ENCODE peak calls at places on chromosomes 4 and X, in ten cellular contexts. One of them, this sample, is unnamed.

GRCh38 chr4:13920901-13921300 is 293.4 kb upstream of the BOD1L1 start:
- DNase-seq in H9: peak
- DNase-seq in A673: peak
- DNase-seq in heart left ventricle: no peak
- DNase-seq in upper lobe of right lung: no peak
- DNase-seq in A549: peak
- DNase-seq in right lobe of liver: no peak
- DNase-seq in cardiac muscle cell: peak
- DNase-seq in tibial artery: peak
- DNase-seq in CD8-positive, alpha-beta T cell: no peak
- DNase-seq in this sample: no peak

GRCh38 chrX:38571058-38571457 is 9.7 kb downstream of the TSPAN7 start:
- DNase-seq in H9: no peak
- DNase-seq in A673: no peak
- DNase-seq in heart left ventricle: no peak
- DNase-seq in upper lobe of right lung: no peak
- DNase-seq in A549: no peak
- DNase-seq in right lobe of liver: no peak
- DNase-seq in cardiac muscle cell: no peak
- DNase-seq in tibial artery: no peak
- DNase-seq in CD8-positive, alpha-beta T cell: no peak
- DNase-seq in this sample: no peak

GRCh38 chr4:75289843-75290616 is 224.2 kb downstream of the RCHY1 start:
- DNase-seq in H9: peak
- DNase-seq in A673: peak
- DNase-seq in heart left ventricle: no peak
- DNase-seq in upper lobe of right lung: no peak
- DNase-seq in A549: peak
- DNase-seq in right lobe of liver: no peak
- DNase-seq in cardiac muscle cell: peak
- DNase-seq in tibial artery: no peak
- DNase-seq in CD8-positive, alpha-beta T cell: no peak
- DNase-seq in this sample: no peak

GRCh38 chr4:10005632-10006031 is 15.7 kb downstream of the SLC2A9 start:
- DNase-seq in H9: no peak
- DNase-seq in A673: no peak
- DNase-seq in heart left ventricle: no peak
- DNase-seq in upper lobe of right lung: no peak
- DNase-seq in A549: no peak
- DNase-seq in right lobe of liver: no peak
- DNase-seq in cardiac muscle cell: peak
- DNase-seq in tibial artery: no peak
- DNase-seq in CD8-positive, alpha-beta T cell: no peak
- DNase-seq in this sample: no peak

GRCh38 chr4:68732653-68733466 is 62.4 kb upstream of the UGT2B15 start:
- DNase-seq in H9: no peak
- DNase-seq in A673: no peak
- DNase-seq in heart left ventricle: no peak
- DNase-seq in upper lobe of right lung: no peak
- DNase-seq in A549: peak
- DNase-seq in right lobe of liver: peak
- DNase-seq in cardiac muscle cell: no peak
- DNase-seq in tibial artery: no peak
- DNase-seq in CD8-positive, alpha-beta T cell: no peak
- DNase-seq in this sample: no peak

GRCh38 chr4:30656828-30657227 is 63.3 kb upstream of the PCDH7 start:
- DNase-seq in H9: no peak
- DNase-seq in A673: no peak
- DNase-seq in heart left ventricle: no peak
- DNase-seq in upper lobe of right lung: no peak
- DNase-seq in A549: no peak
- DNase-seq in right lobe of liver: no peak
- DNase-seq in cardiac muscle cell: no peak
- DNase-seq in tibial artery: no peak
- DNase-seq in CD8-positive, alpha-beta T cell: no peak
- DNase-seq in this sample: no peak

GRCh38 chr4:32633421-32633820 is 1913.3 kb downstream of the PCDH7 start:
- DNase-seq in H9: no peak
- DNase-seq in A673: no peak
- DNase-seq in heart left ventricle: no peak
- DNase-seq in upper lobe of right lung: no peak
- DNase-seq in A549: no peak
- DNase-seq in right lobe of liver: no peak
- DNase-seq in cardiac muscle cell: no peak
- DNase-seq in tibial artery: no peak
- DNase-seq in CD8-positive, alpha-beta T cell: no peak
- DNase-seq in this sample: no peak

GRCh38 chrX:68938244-68939004 is 109.6 kb downstream of the EFNB1 start:
- DNase-seq in H9: peak
- DNase-seq in A673: no peak
- DNase-seq in heart left ventricle: peak
- DNase-seq in upper lobe of right lung: no peak
- DNase-seq in A549: no peak
- DNase-seq in right lobe of liver: no peak
- DNase-seq in cardiac muscle cell: peak
- DNase-seq in tibial artery: no peak
- DNase-seq in CD8-positive, alpha-beta T cell: no peak
- DNase-seq in this sample: no peak

GRCh38 chr4:13917010-13917409 is 289.5 kb upstream of the BOD1L1 start:
- DNase-seq in H9: no peak
- DNase-seq in A673: no peak
- DNase-seq in heart left ventricle: no peak
- DNase-seq in upper lobe of right lung: no peak
- DNase-seq in A549: no peak
- DNase-seq in right lobe of liver: no peak
- DNase-seq in cardiac muscle cell: peak
- DNase-seq in tibial artery: no peak
- DNase-seq in CD8-positive, alpha-beta T cell: no peak
- DNase-seq in this sample: no peak

GRCh38 chr4:44017422-44017739 is 431.2 kb downstream of the KCTD8 start:
- DNase-seq in H9: no peak
- DNase-seq in A673: no peak
- DNase-seq in heart left ventricle: no peak
- DNase-seq in upper lobe of right lung: no peak
- DNase-seq in A549: no peak
- DNase-seq in right lobe of liver: no peak
- DNase-seq in cardiac muscle cell: no peak
- DNase-seq in tibial artery: no peak
- DNase-seq in CD8-positive, alpha-beta T cell: no peak
- DNase-seq in this sample: no peak

GRCh38 chrX:96373047-96373355 is 311.6 kb upstream of the DIAPH2 start:
- DNase-seq in H9: no peak
- DNase-seq in A673: no peak
- DNase-seq in heart left ventricle: no peak
- DNase-seq in upper lobe of right lung: no peak
- DNase-seq in A549: no peak
- DNase-seq in right lobe of liver: no peak
- DNase-seq in cardiac muscle cell: no peak
- DNase-seq in tibial artery: no peak
- DNase-seq in CD8-positive, alpha-beta T cell: no peak
- DNase-seq in this sample: no peak
- TF ChIP-seq CTCF in H9: no peak
- TF ChIP-seq CTCF in A673: no peak
- TF ChIP-seq CTCF in heart left ventricle: no peak
- TF ChIP-seq CTCF in upper lobe of right lung: no peak
- TF ChIP-seq CTCF in A549: no peak
- TF ChIP-seq CTCF in right lobe of liver: no peak
- TF ChIP-seq CTCF in cardiac muscle cell: no peak
- TF ChIP-seq CTCF in tibial artery: no peak
- TF ChIP-seq CTCF in CD8-positive, alpha-beta T cell: no peak
- TF ChIP-seq CTCF in this sample: no peak

GRCh38 chr4:878796-879729 is 53.1 kb downstream of the GAK start:
- DNase-seq in H9: no peak
- DNase-seq in A673: no peak
- DNase-seq in heart left ventricle: no peak
- DNase-seq in upper lobe of right lung: no peak
- DNase-seq in A549: no peak
- DNase-seq in right lobe of liver: no peak
- DNase-seq in cardiac muscle cell: no peak
- DNase-seq in tibial artery: no peak
- DNase-seq in CD8-positive, alpha-beta T cell: peak
- DNase-seq in this sample: no peak
- H3K27ac ChIP-seq in H9: no peak
- H3K27ac ChIP-seq in A673: no peak
- H3K27ac ChIP-seq in heart left ventricle: peak
- H3K27ac ChIP-seq in upper lobe of right lung: no peak
- H3K27ac ChIP-seq in A549: no peak
- H3K27ac ChIP-seq in right lobe of liver: no peak
- H3K27ac ChIP-seq in cardiac muscle cell: no peak
- H3K27ac ChIP-seq in tibial artery: no peak
- H3K27ac ChIP-seq in CD8-positive, alpha-beta T cell: peak
- H3K27ac ChIP-seq in this sample: no peak

DNA sequence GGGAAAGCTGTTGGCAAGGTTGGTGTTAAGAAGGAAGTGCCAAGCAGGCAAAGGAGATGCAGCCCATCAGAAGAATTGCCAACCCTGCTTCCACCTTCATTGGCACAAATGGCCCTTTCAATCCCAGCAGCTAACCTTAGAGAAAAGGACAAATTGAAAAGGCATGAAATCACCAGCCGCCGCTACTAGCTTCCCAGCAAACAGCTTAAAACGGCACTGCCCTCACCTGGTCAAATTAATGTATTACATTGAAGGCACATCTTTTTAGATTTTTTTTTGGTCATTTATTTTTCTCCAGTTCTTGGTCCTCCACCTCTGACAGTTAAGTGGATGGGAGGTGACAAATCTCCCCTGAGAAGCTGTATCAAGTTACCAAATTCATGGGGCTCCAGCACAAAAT is 51.0 kb upstream of the NHSL2 start:
- DNase-seq in H9: no peak
- DNase-seq in A673: peak
- DNase-seq in heart left ventricle: no peak
- DNase-seq in upper lobe of right lung: no peak
- DNase-seq in A549: peak
- DNase-seq in right lobe of liver: no peak
- DNase-seq in cardiac muscle cell: peak
- DNase-seq in tibial artery: no peak
- DNase-seq in CD8-positive, alpha-beta T cell: peak
- DNase-seq in this sample: no peak
- TF ChIP-seq CTCF in H9: peak
- TF ChIP-seq CTCF in A673: peak
- TF ChIP-seq CTCF in heart left ventricle: peak
- TF ChIP-seq CTCF in upper lobe of right lung: peak
- TF ChIP-seq CTCF in A549: peak
- TF ChIP-seq CTCF in right lobe of liver: peak
- TF ChIP-seq CTCF in cardiac muscle cell: peak
- TF ChIP-seq CTCF in tibial artery: peak
- TF ChIP-seq CTCF in CD8-positive, alpha-beta T cell: peak
- TF ChIP-seq CTCF in this sample: peak

GRCh38 chr4:185590982-185591381 is 55.7 kb upstream of the PDLIM3 start:
- DNase-seq in H9: no peak
- DNase-seq in A673: no peak
- DNase-seq in heart left ventricle: no peak
- DNase-seq in upper lobe of right lung: no peak
- DNase-seq in A549: no peak
- DNase-seq in right lobe of liver: no peak
- DNase-seq in cardiac muscle cell: no peak
- DNase-seq in tibial artery: no peak
- DNase-seq in CD8-positive, alpha-beta T cell: no peak
- DNase-seq in this sample: no peak
- H3K27ac ChIP-seq in H9: no peak
- H3K27ac ChIP-seq in A673: no peak
- H3K27ac ChIP-seq in heart left ventricle: peak
- H3K27ac ChIP-seq in upper lobe of right lung: no peak
- H3K27ac ChIP-seq in A549: no peak
- H3K27ac ChIP-seq in right lobe of liver: peak
- H3K27ac ChIP-seq in cardiac muscle cell: no peak
- H3K27ac ChIP-seq in tibial artery: peak
- H3K27ac ChIP-seq in CD8-positive, alpha-beta T cell: no peak
- H3K27ac ChIP-seq in this sample: peak

This sample was measured in psoas muscle.